ENCODE peak calls at places on chromosomes 4 and X, in ten cellular contexts. R is cerebellar cortex; J is stomach; C is NCI-H1694; S is stimulated activated CD8-positive, alpha-beta memory T cell treated with anti-CD3 and anti-CD28 coated beads, Interleukin-7, amount 100 ng/mL, for 4 hours; Z is NCI-H1930; Q is NB4; G is naive B cell; E is GM12878; O is aorta. D is an unnamed sample.

GRCh38 chrX:129759576-129760061 is 20.1 kb upstream of the SASH3 start:
- DNase-seq in R (peak), J (peak), C (no peak), S (peak), Z (no peak), Q (peak), G (no peak), E (no peak), O (no peak), D (no peak)

GRCh38 chr4:22574880-22575279 is 59.0 kb upstream of the ADGRA3 start:
- DNase-seq in R (no peak), J (no peak), C (no peak), S (no peak), Z (no peak), Q (no peak), G (no peak), E (no peak), O (no peak), D (no peak)

GRCh38 chr4:26937136-26937535 is 76.5 kb downstream of the STIM2 start:
- DNase-seq in R (no peak), J (no peak), C (no peak), S (no peak), Z (no peak), Q (peak), G (peak), E (no peak), O (no peak), D (no peak)

GRCh38 chrX:107355533-107355932 is 93.9 kb upstream of the FRMPD3 start:
- DNase-seq in R (no peak), J (no peak), C (no peak), S (no peak), Z (peak), Q (no peak), G (no peak), E (no peak), O (no peak), D (no peak)

GRCh38 chr4:123892997-123893745 is 496.6 kb downstream of the SPRY1 start:
- DNase-seq in R (no peak), J (no peak), C (no peak), S (no peak), Z (no peak), Q (no peak), G (no peak), E (no peak), O (no peak), D (no peak)

GRCh38 chrX:9678215-9678980 is 87.2 kb downstream of the GPR143 start:
- DNase-seq in R (no peak), J (no peak), C (no peak), S (no peak), Z (no peak), Q (no peak), G (no peak), E (no peak), O (no peak), D (no peak)

GRCh38 chr4:5979981-5980380 is 38.2 kb downstream of the C4orf50 start:
- DNase-seq in R (no peak), J (peak), C (peak), S (no peak), Z (no peak), Q (peak), G (no peak), E (no peak), O (no peak), D (no peak)

GRCh38 chrX:39258331-39258730 is 457.1 kb downstream of the MID1IP1 start:
- DNase-seq in R (no peak), J (no peak), C (no peak), S (no peak), Z (no peak), Q (no peak), G (no peak), E (no peak), O (no peak), D (no peak)

GRCh38 chr4:151658959-151659593 is 101.7 kb downstream of the GATB start:
- DNase-seq in R (no peak), J (no peak), C (no peak), S (no peak), Z (no peak), Q (no peak), G (no peak), E (no peak), O (no peak), D (no peak)

GRCh38 chrX:103776586-103776985 is at the start of gene PLP1:
- DNase-seq in R (no peak), J (no peak), C (no peak), S (no peak), Z (no peak), Q (no peak), G (no peak), E (no peak), O (no peak), D (no peak)

GRCh38 chr4:75800972-75801371 is 76.6 kb downstream of the USO1 start:
- DNase-seq in R (no peak), J (no peak), C (no peak), S (no peak), Z (no peak), Q (no peak), G (no peak), E (no peak), O (no peak), D (no peak)